ENCODE peak calls at places on chromosome 4, in five cellular contexts. U is upper lobe of right lung, N is epithelial cell of esophagus, H is heart right ventricle, O is HFF-Myc. F is an unnamed sample.
A peak's percentile ranks its signal among the peaks of the same experiment; 100 is the strongest.

GRCh38 chr4:9920029-9920428 is 101.3 kb downstream of the SLC2A9 start:
- DNase-seq in U (no peak), N (no peak), H (no peak), O (no peak), F (no peak)

GRCh38 chr4:5696341-5696740 is 12.0 kb downstream of the EVC2 start:
- DNase-seq in U (no peak), N (no peak), H (no peak), O (no peak), F (no peak)

GRCh38 chr4:163592207-163592606 is 97.7 kb downstream of the TMA16 start:
- DNase-seq in U (no peak), N (no peak), H (no peak), O (no peak), F (no peak)

GRCh38 chr4:5365071-5366008 is 314.1 kb downstream of the STK32B start:
- DNase-seq in U (no peak), N (peak; percentile 100), H (no peak), O (peak; percentile 56), F (peak; percentile 77)

GRCh38 chr4:101103381-101104142 is 243.8 kb downstream of the PPP3CA start:
- DNase-seq in U (no peak), N (no peak), H (no peak), O (no peak), F (no peak)

GRCh38 chr4:8179074-8179473 is 20.0 kb upstream of the SH3TC1 start:
- DNase-seq in U (no peak), N (no peak), H (no peak), O (no peak), F (no peak)

GRCh38 chr4:102036619-102037376 is 246.3 kb downstream of the BANK1 start:
- DNase-seq in U (no peak), N (peak; percentile 33), H (no peak), O (peak; percentile 20), F (no peak)

GRCh38 chr4:103018391-103019318 is 850 bp downstream of the SLC9B1 start:
- DNase-seq in U (peak; percentile 34), N (peak; percentile 37), H (peak; percentile 36), O (no peak), F (no peak)

GRCh38 chr4:22444813-22445212 is 71.1 kb downstream of the ADGRA3 start:
- DNase-seq in U (no peak), N (no peak), H (no peak), O (no peak), F (no peak)

GRCh38 chr4:69497886-69498395 is 2.2 kb upstream of the UGT2B4 start:
- DNase-seq in U (no peak), N (no peak), H (no peak), O (no peak), F (no peak)

GRCh38 chr4:79492148-79492547 is 84.1 kb upstream of the GK2 start:
- DNase-seq in U (no peak), N (no peak), H (peak; percentile 78), O (no peak), F (no peak)

GRCh38 chr4:17366496-17366895 is 145.4 kb downstream of the QDPR start:
- DNase-seq in U (no peak), N (no peak), H (no peak), O (no peak), F (no peak)

GRCh38 chr4:39613093-39613656 is 25.5 kb downstream of the SMIM14 start:
- DNase-seq in U (no peak), N (peak; percentile 27), H (no peak), O (no peak), F (no peak)

GRCh38 chr4:99998062-99998880 is 48.2 kb upstream of the H2AZ1 start:
- DNase-seq in U (no peak), N (peak; percentile 71), H (no peak), O (no peak), F (no peak)

GRCh38 chr4:115145393-115146160 is 32.2 kb upstream of the NDST4 start:
- DNase-seq in U (no peak), N (no peak), H (no peak), O (no peak), F (no peak)

GRCh38 chr4:86155766-86156165 is 204.1 kb downstream of the MAPK10 start:
- DNase-seq in U (no peak), N (peak; percentile 53), H (no peak), O (no peak), F (no peak)

DNA sequence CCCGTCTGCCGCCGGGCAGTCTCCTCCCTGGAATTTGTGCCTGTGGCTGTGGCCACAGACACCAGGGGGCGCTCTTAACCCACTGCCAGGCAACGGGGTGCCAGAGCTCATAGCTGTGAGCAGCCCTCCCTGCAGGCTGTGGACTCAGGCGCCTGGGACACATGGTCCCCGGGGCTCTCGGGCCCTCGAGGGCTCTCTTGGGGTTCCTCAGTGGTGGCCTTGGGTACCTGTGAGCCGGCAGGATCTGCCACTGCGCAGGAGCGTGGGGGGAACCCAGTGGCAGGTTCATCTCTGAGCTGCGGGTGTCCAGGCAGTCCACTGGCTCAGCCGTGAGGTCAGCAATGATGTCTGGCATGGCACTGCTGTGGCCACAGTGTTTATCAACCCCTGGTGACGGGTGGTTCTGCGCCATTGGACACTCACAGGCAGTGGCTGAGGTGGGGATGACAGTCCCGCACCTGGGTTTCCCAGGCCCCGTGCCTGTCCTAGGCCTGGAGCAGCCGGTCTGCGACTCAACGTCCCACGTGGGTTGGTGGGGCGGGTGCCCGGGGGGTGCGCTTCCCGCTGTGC is 37.2 kb downstream of the PCGF3 start:
- DNase-seq in U (peak; percentile 82), N (peak; percentile 57), H (peak; percentile 56), O (no peak), F (peak; percentile 90)
- TF ChIP-seq CTCF in U (peak; percentile 94), N (peak; percentile 86), H (peak; percentile 91), O (peak; percentile 89), F (peak; percentile 90)

GRCh38 chr4:26175905-26176304 is 144.9 kb upstream of the RBPJ start:
- DNase-seq in U (no peak), N (no peak), H (no peak), O (no peak), F (no peak)

GRCh38 chr4:26176621-26177121 is 144.1 kb upstream of the RBPJ start:
- DNase-seq in U (no peak), N (peak; percentile 90), H (no peak), O (no peak), F (no peak)

GRCh38 chr4:26181616-26182015 is 139.2 kb upstream of the RBPJ start:
- DNase-seq in U (no peak), N (peak; percentile 50), H (no peak), O (no peak), F (no peak)

GRCh38 chr4:26178874-26179273 is 141.9 kb upstream of the RBPJ start:
- DNase-seq in U (no peak), N (no peak), H (peak; percentile 61), O (no peak), F (no peak)

DNA sequence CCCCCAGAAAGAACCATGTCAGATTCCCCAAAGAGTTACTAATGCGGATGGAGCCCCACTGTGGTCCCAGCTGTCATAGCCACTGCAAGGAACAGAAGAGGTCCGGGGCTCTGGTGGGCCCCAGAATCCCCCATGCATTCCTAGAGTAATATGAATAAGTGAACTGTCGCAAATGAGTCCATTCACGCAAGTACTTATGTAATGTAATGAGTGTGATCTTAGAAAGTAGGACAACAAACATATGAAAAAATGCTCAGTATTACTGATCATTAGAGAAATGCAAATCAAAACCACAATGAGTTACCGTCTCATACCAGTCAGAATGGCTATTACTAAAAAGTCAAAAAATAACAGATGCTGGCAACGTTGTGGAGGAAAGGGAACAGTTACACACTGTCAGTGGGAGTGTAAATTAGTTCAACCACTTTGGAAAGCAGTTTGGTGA is 141.5 kb upstream of the RBPJ start:
- DNase-seq in U (no peak), N (no peak), H (no peak), O (no peak), F (no peak)
- TF ChIP-seq CTCF in U (no peak), N (no peak), H (no peak), O (no peak), F (no peak)

DNA sequence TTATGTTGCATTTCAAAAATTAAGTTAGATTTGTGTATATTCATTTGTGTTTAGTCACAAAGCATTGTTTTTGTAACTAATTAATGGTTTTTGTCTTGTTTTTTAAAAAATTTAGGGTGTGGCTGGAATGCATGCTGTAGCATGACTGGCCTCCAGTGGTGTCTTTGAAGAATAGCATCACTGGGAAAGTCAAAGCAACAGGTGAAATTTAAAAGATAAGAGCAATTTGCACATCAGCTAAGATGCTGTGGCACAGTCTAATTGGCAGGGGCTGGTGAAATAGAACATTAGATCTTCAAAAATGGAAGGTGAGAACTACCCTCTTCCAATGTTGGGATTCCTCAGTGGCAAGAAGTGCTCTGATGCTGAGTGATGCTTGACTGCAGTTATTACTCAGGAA is 45.3 kb downstream of the ANK2 start:
- DNase-seq in U (no peak), N (peak; percentile 29), H (no peak), O (no peak), F (no peak)
- TF ChIP-seq CTCF in U (peak; percentile 46), N (peak; percentile 80), H (peak; percentile 51), O (peak; percentile 62), F (peak; percentile 65)

DNA sequence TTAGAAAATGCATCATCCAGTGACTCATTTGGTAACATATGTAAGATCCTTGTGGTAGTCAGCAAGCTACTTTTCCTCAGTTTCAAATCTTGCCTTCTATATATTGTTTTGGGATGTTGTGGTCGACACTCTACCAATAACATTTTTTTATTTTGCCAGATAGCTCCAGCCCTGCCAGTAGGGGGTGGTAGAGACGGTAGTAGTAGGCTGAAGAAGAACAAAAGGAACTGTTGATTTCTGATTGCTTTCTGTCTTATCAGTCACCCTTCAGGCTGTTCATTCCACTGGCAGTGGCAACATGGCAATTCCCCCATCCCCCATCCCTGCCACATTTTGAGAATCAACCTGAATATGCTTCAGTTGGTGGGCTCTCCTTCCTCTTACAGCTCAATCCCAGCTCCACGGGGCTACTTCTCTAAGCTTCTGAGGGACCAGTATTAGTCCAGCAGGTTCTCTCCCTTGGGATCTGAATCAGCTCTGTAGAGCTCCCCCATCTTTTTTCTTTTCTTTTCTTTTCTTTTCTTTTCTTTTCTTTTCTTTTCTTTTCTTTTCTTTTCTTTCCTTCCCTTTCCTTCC is 171.5 kb upstream of the VEGFC start:
- DNase-seq in U (no peak), N (peak; percentile 59), H (no peak), O (no peak), F (no peak)
- TF ChIP-seq CTCF in U (peak; percentile 22), N (peak; percentile 62), H (no peak), O (peak; percentile 38), F (no peak)